ENCODE peak calls at places on chromosomes 7 and 10, in six cellular contexts. I is uterus, Y is cardiac fibroblast, J is fibroblast of the aortic adventitia, L is HFF-Myc, K is left ventricle myocardium inferior. D is an unnamed sample.

GRCh38 chr10:5043716-5044115 is 40.1 kb upstream of the AKR1C2 start:
- DNase-seq in I (no peak), Y (peak; percentile 50), J (peak; percentile 41), L (no peak), K (no peak), D (peak; percentile 64)

GRCh38 chr7:157611341-157611740 is 274.5 kb downstream of the DNAJB6 start:
- DNase-seq in I (no peak), Y (no peak), J (no peak), L (no peak), K (no peak), D (no peak)

GRCh38 chr7:40220421-40220911 is 85.7 kb downstream of the SUGCT start:
- DNase-seq in I (no peak), Y (peak; percentile 81), J (peak; percentile 50), L (no peak), K (no peak), D (peak; percentile 47)

GRCh38 chr7:30136339-30136738 is 1.6 kb downstream of the MTURN start:
- DNase-seq in I (no peak), Y (no peak), J (no peak), L (no peak), K (no peak), D (no peak)

GRCh38 chr7:30134523-30135270 is at the start of gene MTURN:
- DNase-seq in I (peak; percentile 82), Y (peak; percentile 79), J (peak; percentile 73), L (no peak), K (peak; percentile 91), D (peak; percentile 77)

GRCh38 chr10:71817831-71818268 is 33.2 kb downstream of the PSAP start:
- DNase-seq in I (no peak), Y (no peak), J (no peak), L (no peak), K (peak; percentile 72), D (no peak)

GRCh38 chr10:126646101-126646500 is 24.4 kb downstream of the C10orf90 start:
- DNase-seq in I (no peak), Y (peak; percentile 66), J (peak; percentile 40), L (no peak), K (no peak), D (peak; percentile 3)

GRCh38 chr7:135716677-135717238 is 11.2 kb downstream of the SLC13A4 start:
- DNase-seq in I (no peak), Y (peak; percentile 74), J (peak; percentile 85), L (peak; percentile 91), K (no peak), D (peak; percentile 85)

GRCh38 chr7:135121868-135122267 is 26.0 kb upstream of the TMEM140 start:
- DNase-seq in I (no peak), Y (peak; percentile 37), J (no peak), L (no peak), K (no peak), D (no peak)

GRCh38 chr10:127243490-127244272 is 47.3 kb upstream of the INSYN2A start:
- DNase-seq in I (no peak), Y (peak; percentile 51), J (peak; percentile 19), L (peak; percentile 7), K (no peak), D (peak; percentile 49)

GRCh38 chr7:82312646-82313045 is 130.9 kb downstream of the CACNA2D1 start:
- DNase-seq in I (no peak), Y (no peak), J (no peak), L (no peak), K (no peak), D (no peak)

GRCh38 chr7:9719721-9720120 is 1254.0 kb upstream of the PHF14 start:
- DNase-seq in I (no peak), Y (no peak), J (no peak), L (no peak), K (no peak), D (no peak)

GRCh38 chr7:157041004-157041403 is 30.5 kb upstream of the MNX1 start:
- DNase-seq in I (no peak), Y (no peak), J (no peak), L (no peak), K (no peak), D (no peak)

GRCh38 chr7:142908921-142909870 is 23.7 kb upstream of the TRPV6 start:
- DNase-seq in I (no peak), Y (peak; percentile 3), J (peak; percentile 8), L (no peak), K (no peak), D (no peak)

GRCh38 chr10:116088985-116089384 is 184.0 kb downstream of the GFRA1 start:
- DNase-seq in I (no peak), Y (no peak), J (no peak), L (no peak), K (no peak), D (no peak)

GRCh38 chr7:106730021-106730420 is 69.1 kb upstream of the CCDC71L start:
- DNase-seq in I (no peak), Y (no peak), J (no peak), L (no peak), K (no peak), D (no peak)

GRCh38 chr7:2519119-2519930 is at the start of gene LFNG:
- DNase-seq in I (peak; percentile 85), Y (peak; percentile 84), J (peak; percentile 68), L (peak; percentile 57), K (peak; percentile 89), D (peak; percentile 88)

GRCh38 chr10:23038172-23038571 is 57.2 kb upstream of the MSRB2 start:
- DNase-seq in I (no peak), Y (no peak), J (no peak), L (no peak), K (no peak), D (no peak)

GRCh38 chr7:134174797-134175261 is 47.7 kb downstream of the LRGUK start:
- DNase-seq in I (no peak), Y (peak; percentile 91), J (peak; percentile 61), L (peak; percentile 69), K (no peak), D (peak; percentile 82)

GRCh38 chr7:123352957-123353356 is 153.2 kb upstream of the SLC13A1 start:
- DNase-seq in I (no peak), Y (peak; percentile 73), J (peak; percentile 10), L (no peak), K (no peak), D (peak; percentile 49)

GRCh38 chr10:79905322-79906314 is 43.3 kb downstream of the SFTPD start:
- DNase-seq in I (no peak), Y (peak; percentile 43), J (peak; percentile 20), L (no peak), K (no peak), D (peak; percentile 12)

GRCh38 chr7:51458693-51459092 is 142.1 kb upstream of the COBL start:
- DNase-seq in I (no peak), Y (no peak), J (no peak), L (no peak), K (no peak), D (no peak)

GRCh38 chr7:93435791-93436190 is 138.7 kb downstream of the CALCR start:
- DNase-seq in I (no peak), Y (no peak), J (no peak), L (no peak), K (no peak), D (no peak)

GRCh38 chr10:133100706-133101463 is 13.2 kb downstream of the ADGRA1 start:
- DNase-seq in I (no peak), Y (no peak), J (no peak), L (no peak), K (no peak), D (no peak)

GRCh38 chr7:122423591-122423990 is 119.0 kb upstream of the FEZF1 start:
- DNase-seq in I (no peak), Y (no peak), J (no peak), L (no peak), K (no peak), D (no peak)

GRCh38 chr10:22821501-22821900 is 106.4 kb upstream of the ARMC3 start:
- DNase-seq in I (no peak), Y (peak; percentile 65), J (peak; percentile 54), L (peak; percentile 84), K (no peak), D (peak; percentile 52)

GRCh38 chr7:76383089-76383944 is 24.5 kb upstream of the YWHAG start:
- DNase-seq in I (no peak), Y (peak; percentile 42), J (no peak), L (no peak), K (no peak), D (no peak)

GRCh38 chr7:74525881-74526280 is 72.2 kb downstream of the GTF2IRD1 start:
- DNase-seq in I (no peak), Y (no peak), J (no peak), L (no peak), K (no peak), D (no peak)

GRCh38 chr7:98687331-98687863 is 70.3 kb downstream of the NPTX2 start:
- DNase-seq in I (no peak), Y (no peak), J (no peak), L (no peak), K (no peak), D (no peak)
- TF ChIP-seq CTCF in I (no peak), Y (no peak), J (no peak), L (no peak), K (no peak), D (no peak)

GRCh38 chr10:76255241-76255640 is 823.8 kb downstream of the LRMDA start:
- DNase-seq in I (no peak), Y (no peak), J (peak; percentile 13), L (no peak), K (no peak), D (no peak)
- TF ChIP-seq CTCF in I (no peak), Y (no peak), J (no peak), L (no peak), K (no peak), D (no peak)

GRCh38 chr10:58734116-58734515 is 221.4 kb downstream of the BICC1 start:
- DNase-seq in I (no peak), Y (no peak), J (peak; percentile 58), L (no peak), K (no peak), D (no peak)
- TF ChIP-seq CTCF in I (no peak), Y (no peak), J (no peak), L (peak; percentile 30), K (no peak), D (no peak)

GRCh38 chr10:112663181-112663879 is 216.3 kb downstream of the VTI1A start:
- DNase-seq in I (no peak), Y (peak; percentile 71), J (peak; percentile 40), L (no peak), K (no peak), D (peak; percentile 44)
- TF ChIP-seq CTCF in I (no peak), Y (no peak), J (no peak), L (no peak), K (no peak), D (no peak)

DNA sequence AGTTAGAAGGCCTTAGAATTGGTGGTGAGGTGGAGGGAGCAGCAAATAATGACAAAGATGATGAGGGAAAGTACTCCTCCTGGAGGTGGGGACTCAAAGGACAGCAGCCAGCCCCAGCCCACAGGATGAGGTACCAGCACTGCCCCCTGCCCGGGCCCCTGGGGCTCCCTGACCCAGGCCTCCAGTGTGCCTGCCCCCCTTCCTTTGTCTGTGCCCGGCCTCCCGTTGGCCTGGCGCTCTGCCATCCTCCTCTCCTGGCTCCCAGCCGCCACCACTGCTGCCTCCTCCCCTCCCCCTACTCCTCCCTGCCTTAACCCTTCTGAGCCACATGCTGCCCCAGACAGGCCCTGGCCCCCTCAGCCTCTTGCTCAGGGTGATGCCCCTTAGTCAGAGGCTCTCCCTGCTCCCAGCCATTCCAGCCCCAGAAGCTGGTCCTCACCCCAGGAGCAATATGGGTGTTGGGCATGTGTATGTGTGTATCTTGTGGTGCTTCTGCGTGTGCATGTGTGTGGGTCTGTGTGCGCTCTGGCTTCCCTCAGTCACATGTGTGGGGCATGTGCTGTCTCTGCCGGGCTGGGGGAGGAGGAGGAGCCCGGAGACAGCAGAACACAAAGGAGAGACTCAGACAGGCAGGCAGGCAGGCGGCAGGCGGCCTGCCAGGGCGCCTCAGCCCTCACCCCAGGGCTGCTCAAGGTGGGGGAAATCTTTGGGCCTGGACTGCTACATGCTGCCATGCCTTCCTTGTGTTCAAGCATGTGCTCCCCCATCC is 2.6 kb downstream of the LDB1 start:
- DNase-seq in I (peak; percentile 86), Y (peak; percentile 74), J (peak; percentile 82), L (peak; percentile 78), K (peak; percentile 86), D (peak; percentile 88)
- TF ChIP-seq CTCF in I (no peak), Y (peak; percentile 15), J (no peak), L (peak; percentile 36), K (peak; percentile 26), D (peak; percentile 13)